ENCODE peak calls at places on chromosomes 3 and 15, in five cellular contexts. One of them, this sample, is unnamed.

GRCh38 chr3:66401578-66402382 is 99.0 kb downstream of the LRIG1 start:
- DNase-seq in NCI-H1436 treated with DMSO at 0.1 percent for 48 hours: no peak
- DNase-seq in AG04450: no peak
- DNase-seq in stimulated activated CD8-positive, alpha-beta memory T cell treated with anti-CD3 and anti-CD28 coated beads, Interleukin-15, amount 100 ng/mL, for 1 hour: no peak
- DNase-seq in fibroblast of lung: no peak
- DNase-seq in this sample: no peak

GRCh38 chr15:82788496-82788895 is 17.4 kb downstream of the FSD2 start:
- DNase-seq in NCI-H1436 treated with DMSO at 0.1 percent for 48 hours: no peak
- DNase-seq in AG04450: no peak
- DNase-seq in stimulated activated CD8-positive, alpha-beta memory T cell treated with anti-CD3 and anti-CD28 coated beads, Interleukin-15, amount 100 ng/mL, for 1 hour: no peak
- DNase-seq in fibroblast of lung: no peak
- DNase-seq in this sample: no peak

GRCh38 chr3:157438371-157438735 is 1.7 kb downstream of the PTX3 start:
- DNase-seq in NCI-H1436 treated with DMSO at 0.1 percent for 48 hours: no peak
- DNase-seq in AG04450: no peak
- DNase-seq in stimulated activated CD8-positive, alpha-beta memory T cell treated with anti-CD3 and anti-CD28 coated beads, Interleukin-15, amount 100 ng/mL, for 1 hour: no peak
- DNase-seq in fibroblast of lung: peak; percentile 52
- DNase-seq in this sample: no peak

GRCh38 chr3:99866167-99866810 is 48.6 kb downstream of the CMSS1 start:
- DNase-seq in NCI-H1436 treated with DMSO at 0.1 percent for 48 hours: no peak
- DNase-seq in AG04450: no peak
- DNase-seq in stimulated activated CD8-positive, alpha-beta memory T cell treated with anti-CD3 and anti-CD28 coated beads, Interleukin-15, amount 100 ng/mL, for 1 hour: no peak
- DNase-seq in fibroblast of lung: peak; percentile 78
- DNase-seq in this sample: no peak

GRCh38 chr3:127731546-127731945 is 58.8 kb downstream of the ABTB1 start:
- DNase-seq in NCI-H1436 treated with DMSO at 0.1 percent for 48 hours: no peak
- DNase-seq in AG04450: no peak
- DNase-seq in stimulated activated CD8-positive, alpha-beta memory T cell treated with anti-CD3 and anti-CD28 coated beads, Interleukin-15, amount 100 ng/mL, for 1 hour: no peak
- DNase-seq in fibroblast of lung: no peak
- DNase-seq in this sample: no peak

GRCh38 chr15:94470492-94470891 is 239.1 kb downstream of the MCTP2 start:
- DNase-seq in NCI-H1436 treated with DMSO at 0.1 percent for 48 hours: no peak
- DNase-seq in AG04450: no peak
- DNase-seq in stimulated activated CD8-positive, alpha-beta memory T cell treated with anti-CD3 and anti-CD28 coated beads, Interleukin-15, amount 100 ng/mL, for 1 hour: no peak
- DNase-seq in fibroblast of lung: no peak
- DNase-seq in this sample: no peak

GRCh38 chr3:113249601-113250000 is 38.2 kb downstream of the BOC start:
- DNase-seq in NCI-H1436 treated with DMSO at 0.1 percent for 48 hours: no peak
- DNase-seq in AG04450: no peak
- DNase-seq in stimulated activated CD8-positive, alpha-beta memory T cell treated with anti-CD3 and anti-CD28 coated beads, Interleukin-15, amount 100 ng/mL, for 1 hour: no peak
- DNase-seq in fibroblast of lung: no peak
- DNase-seq in this sample: no peak

GRCh38 chr3:50388021-50388719 is 28.8 kb upstream of the TMEM115 start:
- DNase-seq in NCI-H1436 treated with DMSO at 0.1 percent for 48 hours: no peak
- DNase-seq in AG04450: no peak
- DNase-seq in stimulated activated CD8-positive, alpha-beta memory T cell treated with anti-CD3 and anti-CD28 coated beads, Interleukin-15, amount 100 ng/mL, for 1 hour: no peak
- DNase-seq in fibroblast of lung: no peak
- DNase-seq in this sample: no peak

GRCh38 chr3:186931487-186932280 is 1.4 kb downstream of the ST6GAL1 start:
- DNase-seq in NCI-H1436 treated with DMSO at 0.1 percent for 48 hours: no peak
- DNase-seq in AG04450: no peak
- DNase-seq in stimulated activated CD8-positive, alpha-beta memory T cell treated with anti-CD3 and anti-CD28 coated beads, Interleukin-15, amount 100 ng/mL, for 1 hour: no peak
- DNase-seq in fibroblast of lung: peak; percentile 56
- DNase-seq in this sample: no peak

GRCh38 chr3:123818921-123819429 is 65.2 kb downstream of the MYLK start:
- DNase-seq in NCI-H1436 treated with DMSO at 0.1 percent for 48 hours: no peak
- DNase-seq in AG04450: peak; percentile 45
- DNase-seq in stimulated activated CD8-positive, alpha-beta memory T cell treated with anti-CD3 and anti-CD28 coated beads, Interleukin-15, amount 100 ng/mL, for 1 hour: no peak
- DNase-seq in fibroblast of lung: peak; percentile 51
- DNase-seq in this sample: peak; percentile 71

GRCh38 chr3:62248831-62249776 is 124.2 kb downstream of the FEZF2 start:
- DNase-seq in NCI-H1436 treated with DMSO at 0.1 percent for 48 hours: no peak
- DNase-seq in AG04450: no peak
- DNase-seq in stimulated activated CD8-positive, alpha-beta memory T cell treated with anti-CD3 and anti-CD28 coated beads, Interleukin-15, amount 100 ng/mL, for 1 hour: no peak
- DNase-seq in fibroblast of lung: no peak
- DNase-seq in this sample: no peak

GRCh38 chr3:9308298-9308990 is 54.4 kb upstream of the THUMPD3 start:
- DNase-seq in NCI-H1436 treated with DMSO at 0.1 percent for 48 hours: no peak
- DNase-seq in AG04450: no peak
- DNase-seq in stimulated activated CD8-positive, alpha-beta memory T cell treated with anti-CD3 and anti-CD28 coated beads, Interleukin-15, amount 100 ng/mL, for 1 hour: no peak
- DNase-seq in fibroblast of lung: no peak
- DNase-seq in this sample: no peak

GRCh38 chr15:74635228-74635627 is 19.6 kb downstream of the CLK3 start:
- DNase-seq in NCI-H1436 treated with DMSO at 0.1 percent for 48 hours: no peak
- DNase-seq in AG04450: no peak
- DNase-seq in stimulated activated CD8-positive, alpha-beta memory T cell treated with anti-CD3 and anti-CD28 coated beads, Interleukin-15, amount 100 ng/mL, for 1 hour: peak; percentile 48
- DNase-seq in fibroblast of lung: peak; percentile 62
- DNase-seq in this sample: no peak

GRCh38 chr3:197027896-197028710 is 1.5 kb downstream of the MELTF start:
- DNase-seq in NCI-H1436 treated with DMSO at 0.1 percent for 48 hours: no peak
- DNase-seq in AG04450: no peak
- DNase-seq in stimulated activated CD8-positive, alpha-beta memory T cell treated with anti-CD3 and anti-CD28 coated beads, Interleukin-15, amount 100 ng/mL, for 1 hour: no peak
- DNase-seq in fibroblast of lung: no peak
- DNase-seq in this sample: no peak

GRCh38 chr3:175988401-175988800 is 1129.3 kb downstream of the NAALADL2 start:
- DNase-seq in NCI-H1436 treated with DMSO at 0.1 percent for 48 hours: no peak
- DNase-seq in AG04450: no peak
- DNase-seq in stimulated activated CD8-positive, alpha-beta memory T cell treated with anti-CD3 and anti-CD28 coated beads, Interleukin-15, amount 100 ng/mL, for 1 hour: no peak
- DNase-seq in fibroblast of lung: no peak
- DNase-seq in this sample: no peak

GRCh38 chr3:16059081-16059537 is 115.4 kb upstream of the GALNT15 start:
- DNase-seq in NCI-H1436 treated with DMSO at 0.1 percent for 48 hours: no peak
- DNase-seq in AG04450: no peak
- DNase-seq in stimulated activated CD8-positive, alpha-beta memory T cell treated with anti-CD3 and anti-CD28 coated beads, Interleukin-15, amount 100 ng/mL, for 1 hour: no peak
- DNase-seq in fibroblast of lung: no peak
- DNase-seq in this sample: no peak

GRCh38 chr15:65993762-65994161 is 124.5 kb downstream of the RAB11A start:
- DNase-seq in NCI-H1436 treated with DMSO at 0.1 percent for 48 hours: no peak
- DNase-seq in AG04450: no peak
- DNase-seq in stimulated activated CD8-positive, alpha-beta memory T cell treated with anti-CD3 and anti-CD28 coated beads, Interleukin-15, amount 100 ng/mL, for 1 hour: no peak
- DNase-seq in fibroblast of lung: no peak
- DNase-seq in this sample: no peak

GRCh38 chr3:115713247-115713646 is 89.9 kb downstream of the GAP43 start:
- DNase-seq in NCI-H1436 treated with DMSO at 0.1 percent for 48 hours: peak; percentile 99
- DNase-seq in AG04450: no peak
- DNase-seq in stimulated activated CD8-positive, alpha-beta memory T cell treated with anti-CD3 and anti-CD28 coated beads, Interleukin-15, amount 100 ng/mL, for 1 hour: no peak
- DNase-seq in fibroblast of lung: no peak
- DNase-seq in this sample: no peak

GRCh38 chr3:45597166-45597565 is 2.6 kb downstream of the LIMD1 start:
- DNase-seq in NCI-H1436 treated with DMSO at 0.1 percent for 48 hours: no peak
- DNase-seq in AG04450: no peak
- DNase-seq in stimulated activated CD8-positive, alpha-beta memory T cell treated with anti-CD3 and anti-CD28 coated beads, Interleukin-15, amount 100 ng/mL, for 1 hour: no peak
- DNase-seq in fibroblast of lung: peak; percentile 50
- DNase-seq in this sample: no peak

GRCh38 chr3:171865191-171865865 is 22.2 kb downstream of the TMEM212 start:
- DNase-seq in NCI-H1436 treated with DMSO at 0.1 percent for 48 hours: no peak
- DNase-seq in AG04450: no peak
- DNase-seq in stimulated activated CD8-positive, alpha-beta memory T cell treated with anti-CD3 and anti-CD28 coated beads, Interleukin-15, amount 100 ng/mL, for 1 hour: no peak
- DNase-seq in fibroblast of lung: no peak
- DNase-seq in this sample: no peak

GRCh38 chr3:157311633-157312365 is 124.9 kb upstream of the PTX3 start:
- DNase-seq in NCI-H1436 treated with DMSO at 0.1 percent for 48 hours: no peak
- DNase-seq in AG04450: peak; percentile 68
- DNase-seq in stimulated activated CD8-positive, alpha-beta memory T cell treated with anti-CD3 and anti-CD28 coated beads, Interleukin-15, amount 100 ng/mL, for 1 hour: no peak
- DNase-seq in fibroblast of lung: peak; percentile 98
- DNase-seq in this sample: no peak

GRCh38 chr15:95281470-95281869 is 1049.0 kb upstream of the NR2F2 start:
- DNase-seq in NCI-H1436 treated with DMSO at 0.1 percent for 48 hours: no peak
- DNase-seq in AG04450: no peak
- DNase-seq in stimulated activated CD8-positive, alpha-beta memory T cell treated with anti-CD3 and anti-CD28 coated beads, Interleukin-15, amount 100 ng/mL, for 1 hour: no peak
- DNase-seq in fibroblast of lung: no peak
- DNase-seq in this sample: no peak

GRCh38 chr15:25714538-25714840 is 148.6 kb downstream of the ATP10A start:
- DNase-seq in NCI-H1436 treated with DMSO at 0.1 percent for 48 hours: no peak
- DNase-seq in AG04450: no peak
- DNase-seq in stimulated activated CD8-positive, alpha-beta memory T cell treated with anti-CD3 and anti-CD28 coated beads, Interleukin-15, amount 100 ng/mL, for 1 hour: no peak
- DNase-seq in fibroblast of lung: no peak
- DNase-seq in this sample: no peak

GRCh38 chr3:184361932-184362667 is 590 bp downstream of the POLR2H start:
- DNase-seq in NCI-H1436 treated with DMSO at 0.1 percent for 48 hours: no peak
- DNase-seq in AG04450: no peak
- DNase-seq in stimulated activated CD8-positive, alpha-beta memory T cell treated with anti-CD3 and anti-CD28 coated beads, Interleukin-15, amount 100 ng/mL, for 1 hour: no peak
- DNase-seq in fibroblast of lung: peak; percentile 68
- DNase-seq in this sample: no peak

GRCh38 chr3:125057186-125057850 is 1.5 kb upstream of the HEG1 start:
- DNase-seq in NCI-H1436 treated with DMSO at 0.1 percent for 48 hours: no peak
- DNase-seq in AG04450: peak; percentile 77
- DNase-seq in stimulated activated CD8-positive, alpha-beta memory T cell treated with anti-CD3 and anti-CD28 coated beads, Interleukin-15, amount 100 ng/mL, for 1 hour: no peak
- DNase-seq in fibroblast of lung: peak; percentile 68
- DNase-seq in this sample: no peak

GRCh38 chr3:126126292-126126691 is 42.4 kb upstream of the SLC41A3 start:
- DNase-seq in NCI-H1436 treated with DMSO at 0.1 percent for 48 hours: no peak
- DNase-seq in AG04450: no peak
- DNase-seq in stimulated activated CD8-positive, alpha-beta memory T cell treated with anti-CD3 and anti-CD28 coated beads, Interleukin-15, amount 100 ng/mL, for 1 hour: no peak
- DNase-seq in fibroblast of lung: no peak
- DNase-seq in this sample: no peak

GRCh38 chr15:40256642-40257235 is 17.9 kb downstream of the PAK6 start:
- DNase-seq in NCI-H1436 treated with DMSO at 0.1 percent for 48 hours: no peak
- DNase-seq in AG04450: no peak
- DNase-seq in stimulated activated CD8-positive, alpha-beta memory T cell treated with anti-CD3 and anti-CD28 coated beads, Interleukin-15, amount 100 ng/mL, for 1 hour: no peak
- DNase-seq in fibroblast of lung: no peak
- DNase-seq in this sample: no peak

GRCh38 chr3:129558772-129559564 is 16.0 kb downstream of the H1-8 start:
- DNase-seq in NCI-H1436 treated with DMSO at 0.1 percent for 48 hours: no peak
- DNase-seq in AG04450: peak; percentile 32
- DNase-seq in stimulated activated CD8-positive, alpha-beta memory T cell treated with anti-CD3 and anti-CD28 coated beads, Interleukin-15, amount 100 ng/mL, for 1 hour: no peak
- DNase-seq in fibroblast of lung: peak; percentile 73
- DNase-seq in this sample: peak; percentile 50

GRCh38 chr15:86502313-86502712 is 422.6 kb downstream of the AGBL1 start:
- DNase-seq in NCI-H1436 treated with DMSO at 0.1 percent for 48 hours: no peak
- DNase-seq in AG04450: no peak
- DNase-seq in stimulated activated CD8-positive, alpha-beta memory T cell treated with anti-CD3 and anti-CD28 coated beads, Interleukin-15, amount 100 ng/mL, for 1 hour: no peak
- DNase-seq in fibroblast of lung: no peak
- DNase-seq in this sample: no peak

GRCh38 chr3:52530918-52531635 is 2.6 kb downstream of the NT5DC2 start:
- DNase-seq in NCI-H1436 treated with DMSO at 0.1 percent for 48 hours: no peak
- DNase-seq in AG04450: no peak
- DNase-seq in stimulated activated CD8-positive, alpha-beta memory T cell treated with anti-CD3 and anti-CD28 coated beads, Interleukin-15, amount 100 ng/mL, for 1 hour: no peak
- DNase-seq in fibroblast of lung: no peak
- DNase-seq in this sample: no peak

GRCh38 chr3:66392966-66393485 is 107.8 kb downstream of the LRIG1 start:
- DNase-seq in NCI-H1436 treated with DMSO at 0.1 percent for 48 hours: no peak
- DNase-seq in AG04450: no peak
- DNase-seq in stimulated activated CD8-positive, alpha-beta memory T cell treated with anti-CD3 and anti-CD28 coated beads, Interleukin-15, amount 100 ng/mL, for 1 hour: no peak
- DNase-seq in fibroblast of lung: no peak
- DNase-seq in this sample: no peak

GRCh38 chr15:69469467-69470191 is 17.0 kb downstream of the RPLP1 start:
- DNase-seq in NCI-H1436 treated with DMSO at 0.1 percent for 48 hours: no peak
- DNase-seq in AG04450: no peak
- DNase-seq in stimulated activated CD8-positive, alpha-beta memory T cell treated with anti-CD3 and anti-CD28 coated beads, Interleukin-15, amount 100 ng/mL, for 1 hour: no peak
- DNase-seq in fibroblast of lung: no peak
- DNase-seq in this sample: no peak

GRCh38 chr3:48084929-48085328 is 68.7 kb upstream of the MAP4 start:
- DNase-seq in NCI-H1436 treated with DMSO at 0.1 percent for 48 hours: no peak
- DNase-seq in AG04450: no peak
- DNase-seq in stimulated activated CD8-positive, alpha-beta memory T cell treated with anti-CD3 and anti-CD28 coated beads, Interleukin-15, amount 100 ng/mL, for 1 hour: no peak
- DNase-seq in fibroblast of lung: no peak
- DNase-seq in this sample: no peak

GRCh38 chr3:61194892-61195538 is 56.2 kb downstream of the FHIT start:
- DNase-seq in NCI-H1436 treated with DMSO at 0.1 percent for 48 hours: no peak
- DNase-seq in AG04450: no peak
- DNase-seq in stimulated activated CD8-positive, alpha-beta memory T cell treated with anti-CD3 and anti-CD28 coated beads, Interleukin-15, amount 100 ng/mL, for 1 hour: no peak
- DNase-seq in fibroblast of lung: no peak
- DNase-seq in this sample: no peak

GRCh38 chr3:150495563-150496168 is 50.6 kb downstream of the SERP1 start:
- DNase-seq in NCI-H1436 treated with DMSO at 0.1 percent for 48 hours: peak; percentile 4
- DNase-seq in AG04450: peak; percentile 16
- DNase-seq in stimulated activated CD8-positive, alpha-beta memory T cell treated with anti-CD3 and anti-CD28 coated beads, Interleukin-15, amount 100 ng/mL, for 1 hour: no peak
- DNase-seq in fibroblast of lung: peak; percentile 76
- DNase-seq in this sample: peak; percentile 10